ENCODE peak calls at places on chromosomes 11 and 22, in seven cellular contexts. J is spleen, N is Panc1, U is GM12891, X is stomach, L is GM23338, C is HCT116. K is an unnamed sample.

GRCh38 chr11:70470127-70470526 is 71.8 kb downstream of the CTTN start:
- DNase-seq in U (no peak), X (peak), N (no peak), C (no peak), J (no peak), L (no peak), K (no peak)

GRCh38 chr11:46414466-46414796 is 22.9 kb upstream of the CHRM4 start:
- DNase-seq in J (no peak), U (no peak), C (no peak), X (no peak), L (no peak), N (no peak), K (no peak)

GRCh38 chr11:134863294-134863693 is 451.3 kb upstream of the B3GAT1 start:
- DNase-seq in N (no peak), U (no peak), L (peak), C (no peak), X (no peak), J (no peak), K (no peak)

GRCh38 chr22:43126506-43127165 is 16.1 kb downstream of the BIK start:
- DNase-seq in N (no peak), U (no peak), J (no peak), L (no peak), C (peak), X (peak), K (no peak)

GRCh38 chr11:117172678-117173421 is 5.7 kb upstream of the SIDT2 start:
- DNase-seq in X (peak), U (no peak), L (no peak), N (no peak), J (no peak), C (no peak), K (no peak)

GRCh38 chr11:60866911-60867870 is at the start of gene ZP1:
- DNase-seq in C (no peak), U (no peak), X (peak), J (peak), L (no peak), N (no peak), K (no peak)

GRCh38 chr11:118820412-118821357 is 29.7 kb upstream of the DDX6 start:
- DNase-seq in X (peak), N (no peak), L (peak), U (peak), C (peak), J (peak), K (peak)

GRCh38 chr22:47628477-47629272 is 866.2 kb downstream of the TBC1D22A start:
- DNase-seq in C (no peak), U (no peak), X (peak), J (no peak), N (no peak), L (no peak), K (no peak)

GRCh38 chr11:46249103-46249942 is 28.1 kb upstream of the CREB3L1 start:
- DNase-seq in U (no peak), X (no peak), C (no peak), L (no peak), N (no peak), J (no peak), K (no peak)

GRCh38 chr22:27022256-27022655 is 364.9 kb downstream of the MIAT start:
- DNase-seq in U (no peak), N (no peak), L (no peak), C (no peak), X (no peak), J (no peak), K (no peak)

GRCh38 chr22:27022741-27023373 is 365.5 kb downstream of the MIAT start:
- DNase-seq in U (no peak), N (no peak), X (no peak), C (no peak), L (peak), J (no peak), K (no peak)

GRCh38 chr22:27024982-27025381 is 367.6 kb downstream of the MIAT start:
- DNase-seq in X (no peak), J (no peak), L (peak), N (no peak), U (no peak), C (no peak), K (no peak)

GRCh38 chr22:27019827-27020226 is 362.4 kb downstream of the MIAT start:
- DNase-seq in U (no peak), L (peak), C (no peak), J (no peak), N (no peak), X (no peak), K (no peak)
- TF ChIP-seq POLR2AphosphoS5 in U (no peak), L (no peak), C (no peak), J (no peak), N (no peak), X (peak), K (no peak)

DNA sequence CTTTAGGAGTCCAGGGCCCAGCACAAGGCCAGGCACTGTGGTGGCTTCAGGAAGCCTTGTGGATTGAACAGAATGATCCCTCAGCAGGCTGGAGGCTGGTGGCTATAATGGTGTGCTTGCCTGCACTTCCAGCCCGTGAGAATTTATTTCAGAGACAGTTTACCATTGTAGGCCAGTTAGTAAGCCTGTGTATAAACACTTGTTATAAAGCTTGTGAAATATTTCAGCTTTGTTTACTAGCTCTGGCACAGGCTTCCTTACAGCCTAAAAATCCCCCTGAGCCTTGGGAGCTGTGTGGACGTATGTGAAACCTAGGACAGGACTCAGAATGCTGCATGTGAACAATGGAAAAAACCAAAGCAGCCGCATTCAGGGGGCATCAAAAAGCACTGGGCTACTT is 26.6 kb upstream of the ACER3 start:
- DNase-seq in X (no peak), L (no peak), J (no peak), U (no peak), N (no peak), C (no peak), K (no peak)
- TF ChIP-seq POLR2AphosphoS5 in X (no peak), L (no peak), J (no peak), U (no peak), N (no peak), C (no peak), K (no peak)

GRCh38 chr11:35935390-35935789 is 8.5 kb upstream of the LDLRAD3 start:
- DNase-seq in U (no peak), X (no peak), C (no peak), J (no peak), N (no peak), L (no peak), K (no peak)
- TF ChIP-seq POLR2AphosphoS5 in U (no peak), X (no peak), C (no peak), J (no peak), N (no peak), L (no peak), K (no peak)

GRCh38 chr11:3639841-3640240 is 2.0 kb downstream of the ART5 start:
- DNase-seq in C (no peak), J (no peak), L (no peak), X (no peak), N (no peak), U (no peak), K (no peak)

GRCh38 chr11:3641191-3641590 is 601 bp downstream of the ART5 start:
- DNase-seq in N (no peak), L (no peak), X (no peak), J (no peak), U (no peak), C (no peak), K (no peak)

GRCh38 chr11:3641701-3642070 is at the start of gene ART5:
- DNase-seq in X (no peak), C (no peak), U (no peak), N (no peak), L (no peak), J (no peak), K (no peak)

GRCh38 chr11:3644817-3645235 is at the start of gene ART1:
- DNase-seq in C (peak), L (no peak), X (no peak), U (no peak), J (no peak), N (no peak), K (no peak)

DNA sequence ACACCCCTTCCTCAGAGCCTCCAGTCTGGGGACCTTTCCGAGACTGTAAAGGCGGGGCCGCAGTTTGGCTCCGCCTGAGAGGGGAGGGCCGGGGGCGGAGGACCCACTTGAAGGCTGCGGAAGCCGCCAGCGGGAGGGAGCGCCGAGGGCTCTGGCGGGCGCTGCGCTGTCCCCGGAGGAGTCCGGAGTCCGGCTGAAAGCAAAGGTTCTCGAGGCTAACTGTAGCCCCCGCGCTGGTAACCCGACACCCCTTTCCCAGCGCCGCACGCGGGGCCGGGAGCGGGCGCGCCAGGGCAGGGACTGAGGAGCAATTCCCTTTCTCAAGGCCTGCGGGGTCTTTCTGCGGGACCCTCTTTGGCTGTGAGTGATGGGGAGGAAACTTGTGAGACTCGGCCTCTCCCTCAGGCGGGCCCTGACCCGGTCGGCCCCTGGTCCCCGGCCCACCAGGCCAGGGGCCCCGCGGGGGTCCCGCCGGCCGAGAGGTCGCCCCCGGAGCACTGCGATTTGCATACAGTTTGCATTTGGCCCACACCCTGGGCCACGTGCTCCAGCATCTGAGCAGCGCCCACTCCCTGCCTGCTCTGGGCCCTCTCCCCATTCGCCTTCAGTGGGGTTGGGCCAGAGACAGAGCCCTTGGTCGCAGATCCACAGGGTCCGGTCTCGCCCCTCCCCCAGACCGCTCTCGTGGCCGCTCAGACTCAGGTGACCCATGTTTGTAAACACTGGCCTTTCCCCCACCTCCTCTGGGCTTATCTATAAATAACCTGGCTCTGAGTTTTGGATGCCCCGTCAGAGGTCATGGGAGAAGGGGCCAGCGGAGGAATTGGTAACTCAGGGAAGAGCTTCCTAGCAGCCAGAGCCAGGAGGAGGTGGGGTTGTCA is 519 bp upstream of the ART5 start:
- DNase-seq in J (peak), N (no peak), U (peak), X (peak), C (peak), L (peak), K (peak)
- TF ChIP-seq POLR2AphosphoS5 in J (peak), N (no peak), U (no peak), X (no peak), C (peak), L (peak), K (no peak)

DNA sequence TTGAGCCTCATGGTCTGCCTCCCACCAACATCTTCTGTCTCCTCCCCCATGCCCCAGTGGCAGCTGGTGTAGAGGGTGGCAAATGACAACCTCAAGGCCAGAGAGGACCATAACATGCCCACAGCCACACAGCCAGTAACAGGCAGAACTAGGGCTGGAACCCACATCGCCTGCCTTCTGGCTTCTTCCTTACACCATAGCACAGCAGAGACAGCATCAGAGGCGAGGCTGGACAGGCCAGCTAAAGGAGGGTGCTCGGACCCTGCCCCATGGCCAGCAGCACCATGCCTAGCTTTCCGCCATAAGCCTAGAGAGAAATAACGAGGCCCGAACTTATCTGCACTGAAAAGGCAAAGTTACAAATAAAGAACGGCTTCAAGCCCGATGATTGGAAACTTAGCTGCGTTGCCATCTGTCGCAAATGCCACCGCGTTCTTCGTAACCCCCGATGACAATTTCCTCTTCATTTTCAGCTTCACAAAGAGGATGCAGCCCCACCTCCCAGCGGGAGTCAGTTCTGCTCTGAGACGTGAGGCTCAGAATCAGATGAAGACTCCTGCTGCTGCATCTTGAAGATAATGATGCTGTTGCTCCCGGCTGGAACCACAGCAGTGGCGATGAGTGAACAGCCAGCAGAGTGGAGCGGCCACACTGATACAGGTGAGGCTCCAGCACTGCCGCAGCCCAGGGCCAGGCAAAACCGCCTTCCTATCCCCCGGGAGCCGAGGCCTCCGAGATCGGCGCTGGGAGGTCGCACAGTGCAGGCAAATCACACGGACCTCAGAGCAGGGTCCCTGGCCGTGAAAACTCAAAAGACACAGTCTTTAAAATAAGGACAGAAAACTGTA is 73.8 kb upstream of the RTL6 start:
- DNase-seq in C (no peak), J (no peak), U (no peak), X (peak), N (no peak), L (no peak), K (no peak)
- TF ChIP-seq POLR2AphosphoS5 in C (no peak), J (no peak), U (no peak), X (no peak), N (no peak), L (no peak), K (no peak)

DNA sequence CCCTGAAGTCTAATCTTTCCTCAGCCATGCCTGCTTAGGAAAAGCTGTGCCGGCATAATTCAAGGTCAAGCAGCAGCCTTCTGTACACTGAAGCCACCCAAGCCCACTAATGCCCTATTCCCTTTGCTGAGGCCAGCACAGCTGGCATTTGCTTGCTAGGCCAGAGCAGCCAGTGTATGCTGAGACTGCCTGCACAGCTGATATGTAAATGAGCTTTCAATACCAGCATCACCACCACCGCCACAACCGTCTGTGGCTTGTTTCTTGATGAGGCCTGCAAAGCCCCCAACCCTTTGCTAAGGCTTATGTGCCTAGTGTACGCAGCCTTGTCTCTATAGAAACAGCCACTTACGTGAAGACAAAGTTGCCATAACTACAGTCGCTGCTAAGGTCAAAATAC is 56.3 kb upstream of the TNRC6B start:
- DNase-seq in U (no peak), L (no peak), C (no peak), X (peak), N (no peak), J (no peak), K (no peak)
- TF ChIP-seq POLR2AphosphoS5 in U (no peak), L (no peak), C (no peak), X (no peak), N (no peak), J (no peak), K (no peak)

GRCh38 chr11:48043111-48043997 is 63.0 kb downstream of the PTPRJ start:
- DNase-seq in L (no peak), N (no peak), U (no peak), C (no peak), J (peak), X (no peak), K (no peak)

GRCh38 chr11:48037709-48038468 is 57.5 kb downstream of the PTPRJ start:
- DNase-seq in N (no peak), C (no peak), X (no peak), U (no peak), J (peak), L (no peak), K (no peak)

GRCh38 chr11:48043998-48044512 is 63.7 kb downstream of the PTPRJ start:
- DNase-seq in C (no peak), N (no peak), L (no peak), X (no peak), U (no peak), J (peak), K (no peak)

GRCh38 chr11:48041877-48042698 is 61.7 kb downstream of the PTPRJ start:
- DNase-seq in X (no peak), U (no peak), C (no peak), L (no peak), J (no peak), N (no peak), K (no peak)

GRCh38 chr11:48040830-48041444 is 60.6 kb downstream of the PTPRJ start:
- DNase-seq in X (no peak), L (no peak), C (no peak), U (no peak), N (no peak), J (peak), K (no peak)
- TF ChIP-seq POLR2AphosphoS5 in X (no peak), L (no peak), C (no peak), U (no peak), N (no peak), J (no peak), K (no peak)

K was measured in breast epithelium.